ENCODE peak calls at places on chromosome 7, in nine cellular contexts. G, X, A, I, P, K, H, V and R are unnamed samples.

GRCh38 chr7:128115821-128116723 is 84.8 kb upstream of the LRRC4 start:
- DNase-seq in A (no peak), H (no peak), P (peak; percentile 3), K (no peak), I (peak; percentile 68), V (peak; percentile 44), X (no peak), G (no peak), R (no peak)

GRCh38 chr7:617614-618538 is 98.2 kb upstream of the PDGFA start:
- DNase-seq in V (peak; percentile 72), X (no peak), I (no peak), G (no peak), K (no peak), H (no peak), P (no peak), A (no peak), R (no peak)

GRCh38 chr7:23907012-23907411 is 197.0 kb downstream of the STK31 start:
- DNase-seq in G (no peak), P (no peak), I (no peak), A (no peak), V (no peak), H (no peak), X (no peak), K (no peak), R (no peak)

GRCh38 chr7:46544396-46545008 is 623.4 kb upstream of the IGFBP3 start:
- DNase-seq in K (no peak), I (no peak), G (no peak), A (peak; percentile 80), P (no peak), H (peak; percentile 68), X (no peak), V (no peak), R (peak; percentile 64)

GRCh38 chr7:32316831-32317230 is 173.3 kb downstream of the LSM5 start:
- DNase-seq in G (no peak), H (no peak), K (no peak), V (no peak), A (peak; percentile 28), X (no peak), I (no peak), P (no peak), R (no peak)

GRCh38 chr7:40194743-40195142 is 59.9 kb downstream of the SUGCT start:
- DNase-seq in X (no peak), H (no peak), G (peak; percentile 33), K (no peak), I (no peak), A (peak; percentile 80), P (no peak), V (no peak), R (no peak)

GRCh38 chr7:45649560-45650346 is 75.6 kb downstream of the ADCY1 start:
- DNase-seq in H (no peak), V (no peak), X (no peak), P (no peak), K (no peak), I (no peak), A (no peak), G (no peak), R (no peak)

GRCh38 chr7:54888067-54888735 is 129.2 kb upstream of the SEC61G start:
- DNase-seq in V (no peak), P (no peak), G (no peak), X (no peak), K (no peak), H (no peak), A (no peak), I (peak; percentile 59), R (no peak)

GRCh38 chr7:109950256-109950655 is 1140.7 kb upstream of the LRRN3 start:
- DNase-seq in K (no peak), P (no peak), G (no peak), H (no peak), I (no peak), A (no peak), V (no peak), X (no peak), R (no peak)

GRCh38 chr7:51315393-51316261 is 982 bp downstream of the COBL start:
- DNase-seq in H (no peak), X (peak; percentile 56), K (no peak), G (no peak), V (no peak), P (no peak), A (no peak), I (peak; percentile 85), R (peak; percentile 37)

GRCh38 chr7:42254217-42254616 is 17.2 kb upstream of the GLI3 start:
- DNase-seq in G (no peak), P (peak; percentile 33), V (no peak), K (no peak), I (no peak), X (no peak), H (no peak), A (peak; percentile 81), R (no peak)

GRCh38 chr7:845731-846130 is 13.5 kb downstream of the SUN1 start:
- DNase-seq in V (no peak), I (no peak), P (no peak), X (no peak), G (no peak), A (no peak), K (no peak), H (no peak), R (no peak)

GRCh38 chr7:44767912-44768662 is 19.4 kb downstream of the ZMIZ2 start:
- DNase-seq in P (peak; percentile 83), A (peak; percentile 54), G (no peak), X (no peak), K (peak; percentile 64), I (no peak), V (peak; percentile 70), H (no peak), R (no peak)

GRCh38 chr7:150994141-150994837 is 3.5 kb downstream of the NOS3 start:
- DNase-seq in I (peak; percentile 18), A (no peak), X (no peak), G (no peak), H (no peak), K (no peak), P (no peak), V (no peak), R (no peak)

GRCh38 chr7:115475774-115476407 is 554.0 kb downstream of the MDFIC start:
- DNase-seq in I (peak; percentile 68), K (no peak), G (no peak), P (no peak), X (no peak), A (no peak), V (no peak), H (no peak), R (no peak)

DNA sequence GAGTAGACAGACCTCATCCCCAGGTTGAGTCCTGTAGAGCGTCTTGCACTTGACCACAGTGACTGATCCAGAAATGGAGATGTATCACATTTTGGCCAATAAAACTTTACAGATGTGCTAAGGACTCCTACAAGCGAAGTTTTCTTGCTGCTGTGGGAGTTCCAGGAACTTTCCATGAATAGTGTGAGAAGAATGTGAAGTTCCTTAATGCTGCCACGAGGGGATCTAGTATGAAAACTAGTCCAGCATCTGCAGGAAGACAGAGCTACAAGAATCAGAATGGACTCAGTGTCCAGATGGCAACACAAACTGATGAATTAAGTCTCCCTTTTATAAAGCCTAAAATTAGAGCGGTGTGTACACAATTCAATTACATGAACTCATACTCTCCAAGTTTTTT is 14.8 kb upstream of the LSM8 start:
- DNase-seq in V (no peak), I (no peak), K (no peak), G (no peak), A (peak; percentile 39), H (no peak), X (no peak), P (no peak), R (no peak)
- TF ChIP-seq CTCF in V (no peak), I (no peak), K (no peak), G (peak; percentile 14), A (peak; percentile 32), H (peak; percentile 10), X (no peak), P (no peak), R (no peak)

DNA sequence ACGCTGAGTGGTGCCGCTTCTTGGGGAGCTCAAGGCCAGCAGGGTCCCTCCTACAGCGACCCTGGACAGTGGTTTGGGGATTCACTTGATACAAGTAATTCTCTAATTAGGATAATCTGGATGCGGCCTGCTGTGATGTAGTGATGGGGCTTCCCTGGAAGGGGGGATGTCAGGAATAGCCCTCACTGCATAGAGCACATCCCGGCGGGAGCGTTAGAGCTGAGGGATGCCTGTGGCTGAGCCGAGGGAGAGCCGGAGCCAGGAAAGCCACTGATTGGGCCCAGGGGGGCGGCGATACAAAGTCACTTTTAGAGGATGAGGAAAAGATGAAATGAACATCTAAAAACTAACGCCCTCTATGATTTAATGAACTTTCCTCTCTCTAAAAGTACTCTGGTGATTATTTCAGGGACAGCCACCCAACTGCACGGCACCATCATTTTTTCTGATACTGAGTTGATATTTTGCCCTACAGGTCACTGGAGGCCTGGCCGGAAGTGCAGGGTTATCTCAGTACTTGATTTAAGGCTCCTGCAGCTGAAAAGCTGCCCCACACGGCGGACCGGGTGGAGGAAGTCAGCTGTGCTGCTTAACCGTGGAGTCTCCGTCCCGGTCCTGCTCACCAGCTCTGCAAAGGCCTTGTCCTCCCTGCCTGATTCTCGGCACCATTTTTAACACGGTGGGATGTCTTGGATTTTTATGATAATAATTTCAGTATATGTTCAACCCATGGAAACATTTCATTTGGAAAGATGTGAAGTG is 518.8 kb downstream of the DNAJB6 start:
- DNase-seq in K (peak; percentile 9), V (no peak), I (no peak), P (no peak), H (no peak), G (no peak), X (no peak), A (no peak), R (no peak)
- H3K4me3 ChIP-seq in K (no peak overlapping the region), V (no peak overlapping the region), I (no peak overlapping the region), P (no peak overlapping the region), H (no peak overlapping the region), G (no peak overlapping the region), X (peak overlapping the region; percentile 40), A (no peak overlapping the region), R (no peak overlapping the region)

DNA sequence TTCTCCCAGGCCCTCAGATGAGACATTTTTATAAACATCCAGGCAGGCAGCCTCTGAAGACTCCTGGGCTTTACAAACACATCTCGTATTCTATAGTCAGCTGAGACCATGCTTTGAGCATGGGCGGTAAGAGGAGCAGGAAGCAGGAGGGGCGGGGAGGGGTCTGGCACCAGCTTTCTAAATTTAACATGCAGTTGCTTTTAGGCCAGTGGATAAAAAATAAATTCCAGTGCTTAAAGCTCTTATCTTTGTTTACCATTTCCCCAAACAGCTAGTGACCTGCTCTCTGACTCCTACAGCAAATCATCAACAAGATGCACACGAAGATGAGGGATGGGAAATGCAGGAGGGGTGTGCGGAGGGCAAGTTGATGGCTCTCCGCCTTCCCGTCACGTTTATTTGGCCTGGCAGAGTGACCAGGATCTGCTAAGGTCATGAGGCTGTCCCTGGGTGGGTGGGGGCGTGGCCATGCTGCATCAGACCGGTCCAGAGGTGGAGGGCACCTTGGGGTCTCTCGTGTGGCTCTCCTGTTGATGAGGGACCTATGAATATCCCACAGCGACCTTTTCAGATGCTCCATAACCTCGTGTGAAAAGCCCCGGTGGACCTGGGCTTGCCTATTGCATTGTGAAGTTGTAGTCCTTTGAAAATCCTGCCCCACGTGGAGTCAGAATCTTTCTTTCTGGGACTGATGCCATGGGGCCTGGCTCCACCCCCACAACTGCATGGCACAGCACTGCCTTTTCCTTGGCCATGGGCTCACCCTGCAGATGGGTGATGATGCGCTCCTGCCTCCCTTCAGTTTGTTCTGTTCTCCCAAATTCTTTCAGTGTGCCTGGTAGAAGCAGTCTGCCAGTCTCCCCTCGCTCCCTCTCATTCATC is 67.5 kb downstream of the PARP12 start:
- DNase-seq in A (peak; percentile 36), H (no peak), P (peak; percentile 30), X (no peak), I (no peak), K (no peak), G (no peak), V (no peak), R (peak; percentile 15)
- TF ChIP-seq CTCF in A (no peak), H (no peak), P (no peak), X (no peak), I (no peak), K (no peak), G (no peak), V (no peak), R (peak; percentile 14)

GRCh38 chr7:94657771-94658693 is 2.1 kb upstream of the SGCE start:
- DNase-seq in I (peak; percentile 95), P (peak; percentile 94), X (peak; percentile 96), V (peak; percentile 94), K (peak; percentile 77), A (peak; percentile 86), G (peak; percentile 37), H (peak; percentile 58), R (peak; percentile 88)
- H3K4me3 ChIP-seq in I (peak overlapping the region; percentile 57), P (peak overlapping the region; percentile 60), X (peak overlapping the region; percentile 67), V (no peak overlapping the region), K (peak overlapping the region; percentile 61), A (peak overlapping the region; percentile 80), G (peak overlapping the region; percentile 63), H (peak overlapping the region; percentile 63), R (peak overlapping the region; percentile 84)